ENCODE peak calls at places on chromosomes 12 and 14, in seven cellular contexts. O, F, Q, S, P, X and Z are unnamed samples.

GRCh38 chr12:70258605-70259403 is 15.6 kb downstream of the CNOT2 start:
- DNase-seq in P (no peak), Q (no peak), X (no peak), F (no peak), O (no peak), S (peak), Z (no peak)

GRCh38 chr12:52703878-52704277 is 554 bp upstream of the KRT77 start:
- DNase-seq in Q (no peak), F (no peak), P (no peak), S (no peak), X (no peak), O (no peak), Z (no peak)

GRCh38 chr12:83378186-83378727 is 691.6 kb downstream of the TMTC2 start:
- DNase-seq in O (no peak), P (no peak), F (no peak), S (peak), X (peak), Q (no peak), Z (no peak)

GRCh38 chr14:62304172-62304571 is 542.0 kb downstream of the SNAPC1 start:
- DNase-seq in X (no peak), Q (no peak), S (no peak), O (no peak), P (no peak), F (no peak), Z (no peak)

GRCh38 chr12:101536069-101536674 is 58.6 kb upstream of the MYBPC1 start:
- DNase-seq in Q (no peak), S (no peak), X (no peak), P (no peak), O (no peak), F (no peak), Z (no peak)

GRCh38 chr12:52980773-52981423 is 25.4 kb upstream of the EIF4B start:
- DNase-seq in F (peak), X (peak), P (peak), Q (peak), S (peak), O (peak), Z (peak)

GRCh38 chr14:81400852-81401251 is 728 bp upstream of the STON2 start:
- DNase-seq in P (no peak), S (peak), X (no peak), O (peak), F (peak), Q (no peak), Z (peak)

GRCh38 chr12:56256326-56256960 is 1.7 kb downstream of the ANKRD52 start:
- DNase-seq in F (no peak), S (peak), X (peak), O (peak), P (no peak), Q (no peak), Z (peak)

GRCh38 chr12:8844665-8845064 is 22.2 kb downstream of the A2ML1 start:
- DNase-seq in P (no peak), X (no peak), O (peak), Q (no peak), S (no peak), F (no peak), Z (no peak)

GRCh38 chr12:56633465-56634241 is 3.5 kb upstream of the BAZ2A start:
- DNase-seq in F (no peak), S (no peak), Q (no peak), P (no peak), X (no peak), O (no peak), Z (peak)

GRCh38 chr14:34874386-34875030 is 652 bp downstream of the BAZ1A start:
- DNase-seq in F (peak), P (peak), O (peak), S (peak), X (peak), Q (peak), Z (peak)

GRCh38 chr12:52907092-52907810 is 2.4 kb upstream of the KRT8 start:
- DNase-seq in X (peak), O (no peak), Q (no peak), F (peak), S (peak), P (no peak), Z (peak)

GRCh38 chr14:87171161-87171560 is 821.8 kb downstream of the GALC start:
- DNase-seq in S (no peak), Q (no peak), F (no peak), O (no peak), P (no peak), X (no peak), Z (no peak)

GRCh38 chr12:1527789-1528188 is 66.6 kb downstream of the FBXL14 start:
- DNase-seq in S (no peak), Q (no peak), P (no peak), O (peak), F (no peak), X (no peak), Z (peak)

GRCh38 chr12:18383203-18383602 is 121.9 kb downstream of the PIK3C2G start:
- DNase-seq in S (peak), X (no peak), Q (peak), P (no peak), O (peak), F (peak), Z (peak)

DNA sequence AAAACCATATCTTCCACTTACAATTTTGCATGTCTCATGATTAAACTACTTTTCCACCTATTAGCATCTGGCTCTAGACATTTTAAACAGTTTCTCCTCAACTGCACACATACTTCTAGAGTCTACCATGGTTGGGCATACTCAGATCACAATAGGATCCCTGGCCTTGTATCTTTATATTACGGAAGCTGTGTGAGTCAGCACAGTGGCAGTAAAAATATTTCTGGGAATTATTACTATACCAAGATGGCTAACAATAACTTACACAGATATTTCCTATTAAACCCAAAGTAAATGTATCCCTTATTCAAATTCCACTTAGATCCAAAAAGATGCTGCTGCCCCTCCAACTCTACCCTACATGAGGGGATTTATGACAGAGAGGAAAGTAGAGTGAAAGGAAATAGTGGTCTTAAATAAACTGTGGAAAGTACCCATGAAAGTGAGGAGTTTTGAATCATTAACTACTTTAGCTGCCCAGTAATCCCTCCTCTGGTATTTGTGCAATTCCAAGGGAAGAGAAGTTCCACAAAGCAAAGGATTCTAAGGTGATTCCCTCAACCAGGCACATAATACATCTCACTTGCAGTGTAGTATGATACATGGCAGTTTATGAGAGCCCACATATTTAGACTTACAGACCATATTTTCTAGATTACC is 14.0 kb upstream of the CPSF6 start:
- DNase-seq in Q (no peak), O (no peak), P (no peak), S (no peak), X (no peak), F (no peak), Z (no peak)
- H3K18ac ChIP-seq in Q (no peak), O (no peak), P (no peak), S (no peak), X (no peak), F (no peak), Z (no peak)

DNA sequence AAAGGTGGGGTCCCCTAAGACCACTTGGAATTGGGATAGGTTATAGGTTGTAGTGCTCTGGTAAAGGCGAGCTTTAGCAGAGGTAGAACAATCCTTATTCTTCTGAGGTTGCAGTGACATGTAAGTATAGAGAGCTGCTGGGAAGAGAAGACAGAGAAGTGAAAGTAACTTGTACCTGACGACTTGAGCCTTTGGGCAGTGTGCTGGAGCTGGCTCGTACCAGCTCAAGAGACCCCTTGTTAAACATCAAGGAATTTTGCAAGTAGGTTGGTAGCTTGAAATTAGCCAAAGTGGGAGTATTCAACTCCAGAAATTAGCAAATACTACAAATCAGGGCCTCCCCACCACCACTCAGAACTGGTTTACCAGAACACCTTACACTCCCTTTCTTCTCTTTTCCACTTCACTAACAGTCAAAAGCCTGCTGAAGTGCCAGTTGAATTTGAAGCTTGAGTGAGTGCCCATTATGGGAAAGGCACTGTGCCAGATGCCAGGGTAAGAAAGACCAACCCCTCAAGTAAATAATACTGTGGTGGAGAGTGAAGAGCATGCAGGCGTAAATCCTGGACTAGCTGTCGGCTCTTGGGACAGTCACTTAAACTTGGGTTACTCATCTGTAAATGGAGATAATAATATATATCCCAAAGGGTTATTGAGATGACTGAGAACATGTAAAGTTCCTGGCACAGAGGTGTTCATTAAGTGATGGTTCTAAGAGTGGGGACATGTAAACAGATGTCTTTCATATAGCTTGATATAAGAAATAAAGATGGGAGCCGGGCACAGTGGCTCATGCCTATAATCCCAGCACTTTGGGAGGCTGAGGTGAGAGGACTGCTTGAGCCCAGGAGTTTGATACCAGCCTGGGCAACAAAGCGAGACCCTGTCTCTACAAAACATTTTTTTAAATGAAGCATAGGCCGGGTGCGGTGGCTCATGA is 27.1 kb upstream of the EID3 start:
- DNase-seq in P (no peak), X (no peak), Q (no peak), S (no peak), O (no peak), F (no peak), Z (no peak)
- H3K23ac ChIP-seq in P (no peak), X (no peak), Q (no peak), S (no peak), O (peak), F (no peak), Z (no peak)

DNA sequence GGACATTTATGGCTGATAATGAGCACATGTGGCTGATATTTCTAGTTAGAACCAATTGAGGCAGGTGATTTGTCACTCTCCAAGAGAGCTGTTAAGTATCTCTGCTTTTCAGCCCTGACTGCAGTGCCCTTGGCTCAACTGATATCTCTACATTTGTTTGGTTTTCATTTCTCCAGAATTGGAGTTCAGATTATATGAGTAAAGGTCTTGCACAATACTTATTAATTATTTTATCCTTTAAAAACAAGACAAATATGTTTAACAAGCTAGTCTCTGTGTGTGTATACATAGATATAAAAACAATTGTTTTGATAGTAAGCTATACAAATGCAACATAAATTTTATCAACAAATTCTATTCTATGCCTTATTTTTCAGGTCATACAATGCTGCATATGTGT is 105.2 kb downstream of the BRMS1L start:
- DNase-seq in F (no peak), P (no peak), O (no peak), X (no peak), S (no peak), Q (no peak), Z (no peak)
- H3K18ac ChIP-seq in F (no peak), P (no peak), O (no peak), X (no peak), S (no peak), Q (no peak), Z (no peak)

GRCh38 chr12:28267920-28268680 is 77.8 kb downstream of the CCDC91 start:
- DNase-seq in P (no peak), S (no peak), O (no peak), F (no peak), X (no peak), Q (no peak), Z (no peak)

GRCh38 chr12:28269851-28270250 is 79.6 kb downstream of the CCDC91 start:
- DNase-seq in Q (no peak), X (no peak), O (no peak), P (no peak), S (no peak), F (no peak), Z (no peak)

GRCh38 chr12:28268830-28269229 is 78.6 kb downstream of the CCDC91 start:
- DNase-seq in Q (no peak), F (no peak), O (no peak), P (no peak), S (no peak), X (no peak), Z (no peak)

DNA sequence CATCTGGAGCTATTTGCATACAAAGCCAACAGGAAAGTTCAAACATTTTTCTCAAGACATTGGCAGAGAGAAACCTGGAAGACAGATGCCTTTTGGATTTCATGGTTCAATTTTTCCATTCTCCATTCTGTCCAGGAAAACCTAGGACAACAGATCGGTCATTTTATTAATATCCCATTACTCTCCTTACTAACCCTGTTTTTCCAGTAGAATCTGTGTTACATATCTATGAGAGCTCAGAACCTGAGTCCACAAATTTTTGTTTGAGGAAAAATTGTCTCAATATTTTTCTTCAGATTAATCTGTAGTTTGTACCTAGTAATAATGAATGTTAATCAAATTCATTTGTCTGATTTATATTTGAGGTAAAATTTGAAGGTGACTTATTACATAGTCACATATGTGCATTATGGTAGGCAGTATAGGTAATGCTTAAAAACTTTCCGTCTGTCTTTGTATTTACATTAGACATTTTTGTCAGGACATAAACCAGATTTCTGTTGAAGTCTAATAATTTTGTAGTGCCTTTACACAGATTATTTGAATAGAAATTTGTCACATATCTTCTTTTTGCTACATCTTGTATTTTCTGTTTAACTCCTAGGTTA is 75.3 kb downstream of the CCDC91 start:
- DNase-seq in F (no peak), P (no peak), Q (no peak), O (no peak), S (no peak), X (no peak), Z (no peak)
- H3K23ac ChIP-seq in F (no peak), P (no peak), Q (no peak), O (no peak), S (no peak), X (no peak), Z (no peak)

GRCh38 chr14:98379829-98380228 is 892.2 kb downstream of the BCL11B start:
- DNase-seq in S (no peak), O (no peak), F (no peak), Q (no peak), P (no peak), X (no peak), Z (no peak)
- H3K18ac ChIP-seq in S (no peak), O (no peak), F (no peak), Q (no peak), P (no peak), X (no peak), Z (no peak)

GRCh38 chr12:31035226-31035625 is 38.4 kb upstream of the DDX11 start:
- DNase-seq in F (peak), Q (no peak), X (no peak), S (no peak), O (no peak), P (no peak), Z (no peak)
- H3K23ac ChIP-seq in F (no peak), Q (no peak), X (no peak), S (no peak), O (no peak), P (no peak), Z (no peak)

DNA sequence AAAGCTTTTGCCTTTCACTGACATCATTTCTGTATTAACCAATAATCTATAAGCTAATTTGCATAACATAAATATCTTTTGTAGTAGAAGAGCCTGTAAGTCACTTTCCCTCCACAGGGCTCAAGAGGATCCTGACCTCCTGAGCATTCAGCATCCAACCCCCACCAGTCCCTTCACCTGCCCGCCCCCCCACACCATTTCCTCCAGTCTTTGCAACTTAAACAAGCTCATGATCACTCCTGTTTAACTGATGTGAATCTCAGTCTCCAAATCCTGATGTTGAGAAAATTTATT is 12.0 kb upstream of the CRY1 start:
- DNase-seq in X (no peak), S (no peak), O (no peak), Q (no peak), P (no peak), F (no peak), Z (no peak)
- H3K18ac ChIP-seq in X (no peak), S (no peak), O (no peak), Q (no peak), P (no peak), F (no peak), Z (no peak)

GRCh38 chr14:58717211-58717610 is 79.4 kb downstream of the DACT1 start:
- DNase-seq in F (no peak), P (no peak), X (no peak), O (peak), Q (peak), S (no peak), Z (peak)
- H3K23ac ChIP-seq in F (no peak), P (no peak), X (no peak), O (peak), Q (no peak), S (no peak), Z (no peak)